ENCODE peak calls at places on chromosomes 5 and 9, in five cellular contexts. U, D, O, X and S are unnamed samples.

GRCh38 chr5:143717400-143717799 is 94.6 kb upstream of the HMHB1 start:
- DNase-seq in U (no peak), O (no peak), D (no peak), X (no peak), S (no peak)

GRCh38 chr5:16304846-16305245 is 125.3 kb upstream of the MARCHF11 start:
- DNase-seq in D (no peak), O (no peak), U (no peak), X (no peak), S (no peak)

GRCh38 chr5:122668552-122668951 is 106.3 kb upstream of the SNX2 start:
- DNase-seq in X (no peak), U (no peak), O (no peak), D (no peak), S (no peak)

GRCh38 chr5:71769265-71769664 is 50.2 kb downstream of the CARTPT start:
- DNase-seq in U (no peak), X (no peak), D (no peak), O (no peak), S (no peak)

GRCh38 chr5:11955386-11955785 is 51.1 kb upstream of the CTNND2 start:
- DNase-seq in D (no peak), U (no peak), O (no peak), X (no peak), S (no peak)

GRCh38 chr9:86822006-86822405 is 125.3 kb downstream of the GAS1 start:
- DNase-seq in X (no peak), O (no peak), U (no peak), D (no peak), S (no peak)

GRCh38 chr9:126519660-126520425 is 93.9 kb upstream of the LMX1B start:
- DNase-seq in X (no peak), U (no peak), D (no peak), O (no peak), S (no peak)

GRCh38 chr5:83059341-83059740 is 17.9 kb downstream of the TMEM167A start:
- DNase-seq in D (no peak), O (no peak), U (no peak), X (no peak), S (no peak)

GRCh38 chr9:38311382-38312270 is 80.9 kb upstream of the ALDH1B1 start:
- DNase-seq in D (peak), X (no peak), O (no peak), U (no peak), S (no peak)

GRCh38 chr9:128706671-128707381 is 4.5 kb downstream of the PKN3 start:
- DNase-seq in U (no peak), X (no peak), O (no peak), D (no peak), S (no peak)

GRCh38 chr5:170638454-170639220 is 134.8 kb downstream of the KCNIP1 start:
- DNase-seq in U (peak), O (peak), X (no peak), D (peak), S (peak)

GRCh38 chr5:36606437-36607113 is at the start of gene SLC1A3:
- DNase-seq in X (peak), D (no peak), O (peak), U (no peak), S (peak)

GRCh38 chr5:37121465-37121864 is 127.7 kb downstream of the CPLANE1 start:
- DNase-seq in X (no peak), D (no peak), O (no peak), U (no peak), S (no peak)

GRCh38 chr5:111772456-111772855 is 15.5 kb upstream of the NREP start:
- DNase-seq in X (no peak), U (no peak), D (no peak), O (no peak), S (no peak)

GRCh38 chr5:35129921-35130485 is 82.3 kb upstream of the AGXT2 start:
- DNase-seq in U (no peak), X (peak), D (no peak), O (no peak), S (no peak)
- TF ChIP-seq ZNF274 in U (no peak), X (no peak), D (no peak), O (no peak), S (no peak)

GRCh38 chr5:158058208-158058607 is 199.3 kb upstream of the CLINT1 start:
- DNase-seq in D (no peak), O (no peak), U (no peak), X (no peak), S (no peak)

GRCh38 chr5:158051036-158051435 is 192.1 kb upstream of the CLINT1 start:
- DNase-seq in U (no peak), D (no peak), X (no peak), O (no peak), S (no peak)

GRCh38 chr5:158054073-158054387 is 195.1 kb upstream of the CLINT1 start:
- DNase-seq in D (no peak), U (no peak), X (no peak), O (no peak), S (no peak)

GRCh38 chr5:158056426-158056825 is 197.5 kb upstream of the CLINT1 start:
- DNase-seq in U (no peak), D (no peak), O (no peak), X (no peak), S (no peak)

GRCh38 chr5:158054388-158055092 is 195.6 kb upstream of the CLINT1 start:
- DNase-seq in O (no peak), D (no peak), U (no peak), X (no peak), S (no peak)
- TF ChIP-seq ATF3 in O (no peak), D (no peak), U (no peak), X (no peak), S (no peak)

DNA sequence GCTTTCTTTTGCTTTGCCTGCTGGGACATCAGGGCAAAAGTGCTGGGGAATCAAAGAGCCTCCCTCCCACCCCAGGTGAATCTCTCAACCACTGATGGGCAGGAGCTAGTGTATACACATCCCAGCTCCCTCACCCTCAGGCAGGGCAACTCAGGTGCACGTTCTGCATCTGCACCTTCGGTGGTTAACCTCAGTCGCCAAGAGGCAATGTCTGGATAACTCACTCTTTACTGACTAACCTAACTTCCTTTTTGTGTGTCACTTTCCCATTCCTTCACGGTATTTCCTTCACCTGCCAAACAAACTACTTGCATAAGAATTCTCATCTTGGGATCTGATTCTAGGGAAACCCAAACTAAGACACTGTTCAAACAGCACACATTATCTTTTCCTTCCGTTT is 26.3 kb downstream of the CNTFR start:
- DNase-seq in U (no peak), D (no peak), O (no peak), X (no peak), S (no peak)
- TF ChIP-seq ZNF274 in U (no peak), D (no peak), O (no peak), X (no peak), S (no peak)

DNA sequence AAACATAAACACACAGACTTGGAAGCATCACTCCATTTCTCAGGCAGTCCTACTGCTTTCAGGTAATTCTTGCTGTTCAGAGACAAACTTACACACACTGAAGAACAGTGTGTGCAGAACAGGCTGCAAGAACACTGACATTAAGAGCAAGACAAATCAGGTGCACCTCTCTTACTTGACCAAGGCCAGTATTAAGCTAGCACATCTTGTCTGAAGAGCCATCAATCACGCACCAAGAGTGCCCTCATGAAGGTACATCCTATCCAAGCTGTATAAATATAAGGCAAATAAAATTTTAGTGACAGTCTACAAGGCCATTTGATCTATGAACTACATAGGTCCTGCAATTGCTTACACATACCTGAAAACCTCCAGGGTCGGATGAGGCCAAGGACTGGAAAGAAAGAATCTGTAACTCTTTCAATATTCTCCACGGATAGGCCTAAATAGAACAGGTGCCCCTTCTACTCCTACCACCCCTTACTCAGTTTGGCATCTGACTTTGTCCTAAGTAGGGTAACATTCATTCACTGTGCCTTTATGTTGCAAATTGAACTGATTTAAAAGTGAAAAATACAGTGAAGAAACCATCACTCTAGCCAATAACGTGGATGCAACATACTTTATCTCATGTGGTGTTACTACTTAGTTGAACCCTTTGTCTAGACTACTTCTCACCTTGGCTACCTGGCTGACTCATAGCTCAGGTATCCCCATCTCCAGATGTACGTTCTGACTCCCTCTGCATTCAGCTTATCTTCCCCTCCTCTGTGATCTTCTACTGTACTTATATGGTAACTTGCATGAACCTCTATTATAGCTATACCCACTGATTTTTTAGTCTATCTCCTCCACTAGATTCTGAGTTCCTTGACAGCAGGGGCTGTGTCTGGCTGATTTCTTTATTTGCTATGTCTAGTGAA is 256.3 kb downstream of the KIAA0825 start:
- DNase-seq in D (no peak), X (no peak), O (no peak), U (peak), S (no peak)
- TF ChIP-seq ATF3 in D (no peak), X (no peak), O (no peak), U (no peak), S (no peak)

GRCh38 chr9:93129286-93129685 is 4.8 kb downstream of the NINJ1 start:
- DNase-seq in X (no peak), O (no peak), D (no peak), U (no peak), S (no peak)
- TF ChIP-seq ZNF274 in X (no peak), O (no peak), D (no peak), U (no peak), S (no peak)